ENCODE peak calls at places on chromosome 3, in eight cellular contexts. I, P, O, Q, G, B, F and L are unnamed samples. For H3K27me3, the result is how much of the 10 kb centered on the place peaks cover.

GRCh38 chr3:33889394-33890039 is 91.1 kb downstream of the PDCD6IP start:
- DNase-seq in Q (no peak), F (no peak), P (no peak), B (no peak), I (no peak), G (peak), O (no peak), L (no peak)

GRCh38 chr3:53354945-53355498 is 7.7 kb upstream of the DCP1A start:
- DNase-seq in Q (no peak), O (no peak), B (no peak), I (no peak), G (no peak), P (no peak), F (no peak), L (no peak)

GRCh38 chr3:168427830-168428471 is 332.2 kb upstream of the GOLIM4 start:
- DNase-seq in G (no peak), B (no peak), P (no peak), Q (no peak), F (no peak), O (no peak), I (no peak), L (no peak)

GRCh38 chr3:54550216-54550977 is 377.5 kb downstream of the LRTM1 start:
- DNase-seq in P (no peak), O (no peak), G (no peak), F (no peak), B (no peak), I (no peak), Q (no peak), L (no peak)

GRCh38 chr3:38468811-38469210 is 15.1 kb downstream of the ACVR2B start:
- DNase-seq in O (no peak), G (no peak), Q (no peak), P (no peak), F (peak), B (no peak), I (peak), L (no peak)

GRCh38 chr3:135865085-135865484 is 100.4 kb upstream of the PPP2R3A start:
- DNase-seq in G (no peak), P (no peak), O (no peak), I (no peak), B (no peak), F (no peak), Q (no peak), L (no peak)

GRCh38 chr3:8110966-8111798 is 390.4 kb upstream of the LMCD1 start:
- DNase-seq in O (no peak), B (peak), I (peak), F (peak), Q (no peak), P (peak), G (peak), L (peak)

GRCh38 chr3:42720126-42720525 is 17.5 kb upstream of the HHATL start:
- DNase-seq in P (no peak), F (no peak), B (no peak), G (no peak), Q (no peak), I (no peak), O (no peak), L (no peak)

GRCh38 chr3:43031490-43032216 is 52.5 kb downstream of the GASK1A start:
- DNase-seq in I (no peak), G (no peak), Q (peak), F (no peak), O (peak), P (no peak), B (no peak), L (no peak)

GRCh38 chr3:197749315-197749600 is 425 bp upstream of the FYTTD1 start:
- DNase-seq in B (no peak), Q (no peak), I (peak), F (peak), G (peak), O (no peak), P (no peak), L (no peak)

GRCh38 chr3:20141841-20142240 is 44.2 kb downstream of the SGO1 start:
- DNase-seq in P (no peak), Q (no peak), B (peak), O (peak), F (no peak), I (no peak), G (no peak), L (peak)
- TF ChIP-seq EP300 in P (no peak), Q (no peak), B (no peak), O (no peak), F (no peak), I (no peak), G (no peak), L (no peak)

GRCh38 chr3:51734572-51734907 is 27.7 kb downstream of the GRM2 start:
- DNase-seq in P (no peak), O (no peak), B (no peak), Q (no peak), I (no peak), F (no peak), G (no peak), L (no peak)

GRCh38 chr3:51735039-51735438 is 28.2 kb downstream of the GRM2 start:
- DNase-seq in I (no peak), B (no peak), P (no peak), Q (no peak), F (no peak), O (no peak), G (no peak), L (no peak)

GRCh38 chr3:51739100-51739499 is 32.2 kb downstream of the GRM2 start:
- DNase-seq in F (no peak), I (no peak), G (no peak), B (no peak), Q (no peak), O (no peak), P (no peak), L (no peak)

GRCh38 chr3:51733859-51734571 is 27.1 kb downstream of the GRM2 start:
- DNase-seq in B (no peak), Q (no peak), P (no peak), F (no peak), I (no peak), G (no peak), O (no peak), L (no peak)

DNA sequence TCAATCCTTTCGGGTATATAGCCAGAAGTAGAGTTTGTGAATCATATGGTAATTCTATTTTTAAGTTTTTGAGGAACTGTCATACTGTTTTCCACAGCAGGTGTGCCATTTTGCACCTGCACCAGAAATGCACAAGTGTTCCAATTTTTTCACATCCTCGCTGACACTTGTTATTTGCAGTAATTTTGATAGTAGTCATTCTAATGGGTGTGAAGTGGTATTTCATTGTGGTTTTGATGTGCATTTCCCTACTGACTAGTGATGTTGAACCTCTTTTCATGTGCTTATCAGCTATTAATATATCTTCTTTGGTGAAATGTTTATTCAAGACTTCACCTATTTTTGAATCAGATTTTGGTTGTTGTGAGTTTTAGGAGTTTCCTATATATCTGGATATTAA is 29.1 kb downstream of the GRM2 start:
- DNase-seq in I (no peak), Q (no peak), F (no peak), O (no peak), P (no peak), G (no peak), B (no peak), L (no peak)
- H3K27me3 ChIP-seq in I (under half), Q (under half), F (under half), O (under half), P (under half), G (under half), B (under half), L (under half)

GRCh38 chr3:158909870-158910269 is 108.0 kb downstream of the MFSD1 start:
- DNase-seq in Q (no peak), F (no peak), B (no peak), G (no peak), I (no peak), P (no peak), O (no peak), L (no peak)
- TF ChIP-seq POLR2A in Q (no peak), F (no peak), B (no peak), G (no peak), I (no peak), P (no peak), O (no peak), L (no peak)

DNA sequence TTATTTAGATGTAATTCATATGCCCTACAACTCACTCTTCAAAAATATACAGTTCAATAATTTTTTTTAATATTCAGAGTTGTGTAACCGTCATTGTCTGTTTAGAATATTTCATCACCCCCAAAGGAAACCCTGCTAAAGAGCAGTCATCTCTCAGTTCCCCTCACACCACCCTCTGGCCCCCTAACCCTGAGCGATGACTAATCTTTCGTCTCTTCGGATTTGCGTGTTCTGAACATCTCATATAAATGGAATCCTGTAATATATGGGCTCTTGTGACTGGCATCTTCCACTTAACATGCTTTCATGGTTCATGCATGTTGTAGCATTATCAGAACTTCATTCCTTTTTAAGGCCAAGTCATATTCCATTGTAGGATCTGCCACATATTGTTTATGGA is 183.8 kb downstream of the ATG7 start:
- DNase-seq in I (no peak), G (no peak), P (no peak), B (no peak), F (no peak), O (no peak), Q (no peak), L (no peak)
- TF ChIP-seq EP300 in I (no peak), G (no peak), P (no peak), B (no peak), F (no peak), O (no peak), Q (no peak), L (no peak)

GRCh38 chr3:32200490-32200889 is 38.0 kb upstream of the CMTM8 start:
- DNase-seq in P (no peak), O (peak), I (no peak), G (no peak), B (no peak), Q (no peak), F (no peak), L (peak)
- H3K27me3 ChIP-seq in P (under half), O (under half), I (under half), G (under half), B (under half), Q (under half), F (under half), L (under half)

GRCh38 chr3:128487813-128488635 is 5.0 kb downstream of the GATA2 start:
- DNase-seq in I (peak), F (peak), O (peak), P (no peak), G (peak), Q (no peak), B (peak), L (peak)
- TF ChIP-seq POLR2A in I (no peak), F (no peak), O (no peak), P (no peak), G (peak), Q (peak), B (no peak), L (no peak)

DNA sequence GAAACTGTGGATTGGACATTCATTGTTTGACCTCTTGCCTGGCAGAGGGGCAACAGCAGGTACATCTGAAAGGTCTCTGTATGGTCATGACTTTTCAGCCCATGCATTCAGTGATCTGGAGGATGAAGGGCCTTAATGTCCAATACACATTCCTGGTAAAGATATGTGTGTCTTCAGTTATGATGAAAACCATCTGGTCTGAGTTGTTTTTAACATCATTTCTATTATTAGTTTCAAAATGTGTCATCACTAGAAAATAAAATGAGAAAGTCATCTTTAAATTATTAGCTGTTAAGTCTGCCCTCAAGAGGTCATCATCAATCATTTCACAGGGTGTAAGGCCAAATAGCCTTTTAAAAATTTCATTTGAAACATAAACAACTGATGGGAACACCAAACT is 92.1 kb upstream of the PLSCR4 start:
- DNase-seq in B (no peak), P (no peak), O (no peak), Q (no peak), F (no peak), G (no peak), I (no peak), L (no peak)
- TF ChIP-seq EP300 in B (no peak), P (no peak), O (no peak), Q (no peak), F (no peak), G (no peak), I (no peak), L (no peak)